ENCODE peak calls at places on chromosomes 5 and 9, in four cellular contexts. R, E, T and A are unnamed samples.

GRCh38 chr5:27962201-27962600 is 923.8 kb upstream of the CDH9 start:
- DNase-seq in E (no peak), R (peak; percentile 1), T (no peak), A (no peak)

GRCh38 chr5:138805096-138805495 is 51.9 kb downstream of the CTNNA1 start:
- DNase-seq in T (no peak), R (no peak), E (no peak), A (no peak)

GRCh38 chr5:2741946-2742345 is 9.5 kb downstream of the IRX2 start:
- DNase-seq in R (no peak), T (no peak), E (no peak), A (no peak)

GRCh38 chr5:113293068-113293571 is 141.7 kb downstream of the TSSK1B start:
- DNase-seq in R (peak; percentile 32), T (no peak), E (no peak), A (no peak)

GRCh38 chr5:6739603-6740002 is 26.4 kb downstream of the TENT4A start:
- DNase-seq in E (no peak), R (no peak), T (no peak), A (no peak)

GRCh38 chr5:176737746-176738699 is 72.3 kb upstream of the UNC5A start:
- DNase-seq in T (no peak), R (no peak), E (no peak), A (peak; percentile 43)

GRCh38 chr5:159640376-159640775 is 275.9 kb upstream of the ADRA1B start:
- DNase-seq in E (no peak), T (no peak), R (no peak), A (no peak)

GRCh38 chr9:129653819-129654528 is 11.5 kb upstream of the PRRX2 start:
- DNase-seq in R (no peak), T (no peak), E (no peak), A (no peak)

GRCh38 chr9:248278-248961 is 33.8 kb downstream of the DOCK8 start:
- DNase-seq in R (no peak), T (no peak), E (no peak), A (no peak)

GRCh38 chr5:150410524-150411244 is 2.0 kb downstream of the CD74 start:
- DNase-seq in T (peak; percentile 66), E (peak; percentile 59), R (peak; percentile 77), A (no peak)

GRCh38 chr5:15737036-15737821 is 237.2 kb downstream of the FBXL7 start:
- DNase-seq in R (peak; percentile 26), T (no peak), E (no peak), A (no peak)

GRCh38 chr5:169696621-169697517 is 59.8 kb downstream of the DOCK2 start:
- DNase-seq in T (no peak), R (peak; percentile 85), E (no peak), A (no peak)

GRCh38 chr9:118643118-118643517 is 726.1 kb downstream of the BRINP1 start:
- DNase-seq in T (no peak), R (peak; percentile 36), E (no peak), A (no peak)

GRCh38 chr5:137622850-137623249 is 113.0 kb downstream of the KLHL3 start:
- DNase-seq in E (peak; percentile 64), T (peak; percentile 23), R (no peak), A (peak; percentile 87)

GRCh38 chr5:18072600-18072999 is 438.3 kb downstream of the TAF11L14 start:
- DNase-seq in E (no peak), R (no peak), T (no peak), A (no peak)

GRCh38 chr9:114500583-114501292 is 4.5 kb downstream of the WHRN start:
- DNase-seq in E (no peak), R (no peak), T (no peak), A (no peak)

GRCh38 chr9:106075991-106076390 is 381.6 kb downstream of the TMEM38B start:
- DNase-seq in T (no peak), E (no peak), R (peak; percentile 16), A (no peak)

GRCh38 chr5:41656597-41656996 is 146.2 kb upstream of the PLCXD3 start:
- DNase-seq in E (no peak), R (no peak), T (no peak), A (no peak)

GRCh38 chr5:62653864-62654575 is 75.4 kb downstream of the LRRC70 start:
- DNase-seq in E (no peak), R (no peak), T (no peak), A (no peak)

GRCh38 chr5:59496524-59497134 is 396.9 kb downstream of the PDE4D start:
- DNase-seq in R (peak; percentile 43), T (no peak), E (no peak), A (no peak)

GRCh38 chr5:126492939-126493338 is 69.7 kb downstream of the GRAMD2B start:
- DNase-seq in T (no peak), E (peak; percentile 35), R (peak; percentile 47), A (no peak)

GRCh38 chr9:129395633-129396364 is 217.7 kb upstream of the IER5L start:
- DNase-seq in T (no peak), E (no peak), R (no peak), A (no peak)

GRCh38 chr5:172700686-172701324 is 59.7 kb downstream of the NEURL1B start:
- DNase-seq in R (no peak), E (no peak), T (no peak), A (no peak)

GRCh38 chr5:43313035-43313853 is at the start of gene HMGCS1:
- DNase-seq in R (peak; percentile 100), T (peak; percentile 99), E (peak; percentile 98), A (peak; percentile 100)
- TF ChIP-seq CTCF in R (peak; percentile 5), T (no peak), E (peak; percentile 22), A (no peak)

DNA sequence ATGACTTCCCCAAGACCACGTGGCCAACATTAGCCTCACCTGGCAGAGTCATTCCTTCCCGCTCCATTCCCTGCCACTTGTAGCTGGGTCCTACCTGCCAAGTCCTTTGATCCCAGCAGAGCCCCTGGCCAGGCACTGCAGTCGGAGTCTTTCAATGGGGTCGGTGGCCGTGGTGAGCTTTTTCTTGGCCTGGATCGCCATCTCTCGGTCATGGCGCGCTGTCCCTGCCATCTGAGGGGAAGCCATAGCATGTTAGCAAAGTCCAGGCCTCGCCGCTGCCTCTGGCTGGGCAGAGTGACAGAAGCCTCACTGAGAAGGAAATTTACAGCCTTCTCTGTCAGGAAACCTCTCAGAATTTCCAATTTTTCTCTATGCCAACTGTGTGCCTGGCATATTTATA is 17.5 kb downstream of the CAPSL start:
- DNase-seq in T (no peak), E (no peak), R (peak; percentile 18), A (no peak)
- TF ChIP-seq CTCF in T (peak; percentile 53), E (peak; percentile 47), R (peak; percentile 13), A (no peak)

GRCh38 chr5:149406979-149407306 is 27.9 kb upstream of the IL17B start:
- DNase-seq in E (no peak), R (no peak), T (no peak), A (no peak)

GRCh38 chr5:149405550-149406202 is 26.6 kb upstream of the IL17B start:
- DNase-seq in T (no peak), E (no peak), R (peak; percentile 25), A (peak; percentile 78)

GRCh38 chr5:149406203-149406978 is 27.3 kb upstream of the IL17B start:
- DNase-seq in R (peak; percentile 94), T (no peak), E (no peak), A (peak; percentile 97)

GRCh38 chr5:149403923-149404745 is 25.0 kb upstream of the IL17B start:
- DNase-seq in R (peak; percentile 97), T (no peak), E (no peak), A (peak; percentile 67)

GRCh38 chr5:149404746-149405549 is 25.9 kb upstream of the IL17B start:
- DNase-seq in R (peak; percentile 87), T (no peak), E (peak; percentile 30), A (peak; percentile 69)
- TF ChIP-seq CTCF in R (no peak), T (no peak), E (no peak), A (no peak)

GRCh38 chr5:32072054-32072453 is 102.1 kb downstream of the GOLPH3 start:
- DNase-seq in T (no peak), R (no peak), E (no peak), A (no peak)

GRCh38 chr5:32071351-32071944 is 102.7 kb downstream of the GOLPH3 start:
- DNase-seq in T (no peak), E (no peak), R (peak; percentile 72), A (no peak)

GRCh38 chr5:32076699-32077695 is 97.1 kb downstream of the GOLPH3 start:
- DNase-seq in T (peak; percentile 23), R (peak; percentile 81), E (peak; percentile 27), A (no peak)

GRCh38 chr5:32069396-32069795 is 104.7 kb downstream of the GOLPH3 start:
- DNase-seq in E (no peak), T (no peak), R (no peak), A (no peak)

DNA sequence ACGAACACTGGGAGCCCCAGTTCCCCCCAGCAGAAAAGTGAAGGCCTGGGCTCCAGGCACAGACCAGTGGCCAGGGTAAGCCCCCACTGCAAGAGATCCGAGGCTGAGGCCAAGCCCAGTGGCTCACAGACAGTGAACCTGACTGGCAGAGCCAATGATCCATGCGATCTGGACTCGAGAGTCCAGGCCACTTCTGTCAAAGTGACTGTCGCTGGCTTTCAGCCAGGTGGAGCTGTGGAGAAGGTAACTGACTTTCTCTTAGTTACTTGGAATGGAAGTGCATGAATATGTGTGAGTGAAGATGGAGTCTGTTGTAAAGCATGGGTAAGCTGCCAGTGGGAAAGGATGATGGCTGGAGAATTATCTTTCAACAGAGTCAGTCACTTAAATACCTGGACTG is 99.7 kb downstream of the GOLPH3 start:
- DNase-seq in E (peak; percentile 33), R (no peak), T (no peak), A (no peak)
- TF ChIP-seq CTCF in E (peak; percentile 58), R (no peak), T (no peak), A (no peak)

DNA sequence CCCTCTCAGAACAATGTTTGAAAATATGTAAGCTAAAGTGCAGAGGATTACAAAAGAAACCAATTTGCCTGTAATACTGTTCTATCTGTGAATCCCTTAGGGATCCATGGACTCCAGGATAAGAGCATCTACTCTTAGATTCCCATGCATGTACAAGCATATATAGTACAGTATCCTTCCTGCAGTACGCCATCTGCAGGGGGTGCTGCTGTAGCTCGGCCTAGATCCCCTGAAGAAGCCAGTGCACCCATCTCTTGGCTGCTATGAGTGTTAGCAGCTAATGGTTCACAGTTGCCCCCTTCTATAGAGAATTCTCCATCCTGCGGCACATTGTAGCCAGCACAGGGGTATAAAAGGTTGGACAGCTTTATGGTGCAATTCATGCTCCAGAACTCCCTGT is 61.8 kb upstream of the SLC30A5 start:
- DNase-seq in T (no peak), E (no peak), R (no peak), A (no peak)
- TF ChIP-seq CTCF in T (no peak), E (peak; percentile 40), R (peak; percentile 10), A (no peak)

GRCh38 chr9:120729796-120730195 is 15.5 kb upstream of the MEGF9 start:
- DNase-seq in E (peak; percentile 72), T (no peak), R (no peak), A (no peak)
- TF ChIP-seq CTCF in E (peak; percentile 75), T (no peak), R (peak; percentile 16), A (no peak)

GRCh38 chr9:5869315-5870019 is 21.2 kb upstream of the MLANA start:
- DNase-seq in T (no peak), R (peak; percentile 17), E (peak; percentile 34), A (no peak)
- TF ChIP-seq CTCF in T (peak; percentile 41), R (peak; percentile 43), E (peak; percentile 62), A (no peak)